ENCODE peak calls at places on chromosome 1, in nine cellular contexts. One of them, this sample, is unnamed.

GRCh38 chr1:59521456-59521855 is 224.6 kb downstream of the FGGY start:
- DNase-seq in endodermal cell: no peak
- DNase-seq in body of pancreas: no peak
- DNase-seq in psoas muscle: no peak
- DNase-seq in ovary: no peak
- DNase-seq in cardiac fibroblast: peak
- DNase-seq in fibroblast of pulmonary artery: no peak
- DNase-seq in hepatocyte: no peak
- DNase-seq in fibroblast of lung: no peak
- DNase-seq in this sample: no peak

GRCh38 chr1:8560611-8561544 is 243.0 kb downstream of the SLC45A1 start:
- DNase-seq in endodermal cell: no peak
- DNase-seq in body of pancreas: peak
- DNase-seq in psoas muscle: no peak
- DNase-seq in ovary: no peak
- DNase-seq in cardiac fibroblast: peak
- DNase-seq in fibroblast of pulmonary artery: peak
- DNase-seq in hepatocyte: peak
- DNase-seq in fibroblast of lung: peak
- DNase-seq in this sample: peak

GRCh38 chr1:31814631-31815306 is 1.1 kb downstream of the SPOCD1 start:
- DNase-seq in endodermal cell: peak
- DNase-seq in body of pancreas: no peak
- DNase-seq in psoas muscle: no peak
- DNase-seq in ovary: no peak
- DNase-seq in cardiac fibroblast: no peak
- DNase-seq in fibroblast of pulmonary artery: no peak
- DNase-seq in hepatocyte: no peak
- DNase-seq in fibroblast of lung: no peak
- DNase-seq in this sample: no peak

GRCh38 chr1:247079141-247079874 is 697 bp upstream of the ZNF670 start:
- DNase-seq in endodermal cell: peak
- DNase-seq in body of pancreas: no peak
- DNase-seq in psoas muscle: no peak
- DNase-seq in ovary: no peak
- DNase-seq in cardiac fibroblast: no peak
- DNase-seq in fibroblast of pulmonary artery: no peak
- DNase-seq in hepatocyte: peak
- DNase-seq in fibroblast of lung: no peak
- DNase-seq in this sample: no peak

GRCh38 chr1:43653339-43653738 is 3.4 kb downstream of the KDM4A start:
- DNase-seq in endodermal cell: peak
- DNase-seq in body of pancreas: no peak
- DNase-seq in psoas muscle: no peak
- DNase-seq in ovary: no peak
- DNase-seq in cardiac fibroblast: peak
- DNase-seq in fibroblast of pulmonary artery: peak
- DNase-seq in hepatocyte: peak
- DNase-seq in fibroblast of lung: peak
- DNase-seq in this sample: peak

GRCh38 chr1:13749543-13750307 is 49.7 kb downstream of the PRDM2 start:
- DNase-seq in endodermal cell: peak
- DNase-seq in body of pancreas: peak
- DNase-seq in psoas muscle: peak
- DNase-seq in ovary: peak
- DNase-seq in cardiac fibroblast: peak
- DNase-seq in fibroblast of pulmonary artery: peak
- DNase-seq in hepatocyte: peak
- DNase-seq in fibroblast of lung: peak
- DNase-seq in this sample: peak

GRCh38 chr1:68449901-68450300 is at the start of gene RPE65:
- DNase-seq in endodermal cell: no peak
- DNase-seq in body of pancreas: no peak
- DNase-seq in psoas muscle: no peak
- DNase-seq in ovary: no peak
- DNase-seq in cardiac fibroblast: peak
- DNase-seq in fibroblast of pulmonary artery: peak
- DNase-seq in hepatocyte: peak
- DNase-seq in fibroblast of lung: peak
- DNase-seq in this sample: peak

GRCh38 chr1:205907794-205908193 is 35.5 kb downstream of the SLC26A9 start:
- DNase-seq in endodermal cell: peak
- DNase-seq in body of pancreas: peak
- DNase-seq in psoas muscle: no peak
- DNase-seq in ovary: no peak
- DNase-seq in cardiac fibroblast: peak
- DNase-seq in fibroblast of pulmonary artery: peak
- DNase-seq in hepatocyte: peak
- DNase-seq in fibroblast of lung: peak
- DNase-seq in this sample: peak

GRCh38 chr1:197674286-197674685 is 101.0 kb downstream of the DENND1B start:
- DNase-seq in endodermal cell: peak
- DNase-seq in body of pancreas: no peak
- DNase-seq in psoas muscle: no peak
- DNase-seq in ovary: no peak
- DNase-seq in cardiac fibroblast: no peak
- DNase-seq in fibroblast of pulmonary artery: no peak
- DNase-seq in hepatocyte: no peak
- DNase-seq in fibroblast of lung: no peak
- DNase-seq in this sample: no peak

GRCh38 chr1:21534674-21535378 is 25.6 kb downstream of the ALPL start:
- DNase-seq in endodermal cell: peak
- DNase-seq in body of pancreas: peak
- DNase-seq in psoas muscle: no peak
- DNase-seq in ovary: peak
- DNase-seq in cardiac fibroblast: peak
- DNase-seq in fibroblast of pulmonary artery: peak
- DNase-seq in hepatocyte: peak
- DNase-seq in fibroblast of lung: peak
- DNase-seq in this sample: peak

GRCh38 chr1:20630730-20631129 is 2.5 kb upstream of the PINK1 start:
- DNase-seq in endodermal cell: no peak
- DNase-seq in body of pancreas: no peak
- DNase-seq in psoas muscle: no peak
- DNase-seq in ovary: no peak
- DNase-seq in cardiac fibroblast: no peak
- DNase-seq in fibroblast of pulmonary artery: peak
- DNase-seq in hepatocyte: no peak
- DNase-seq in fibroblast of lung: no peak
- DNase-seq in this sample: no peak

GRCh38 chr1:215887618-215888017 is 320.5 kb downstream of the KCTD3 start:
- DNase-seq in endodermal cell: no peak
- DNase-seq in body of pancreas: no peak
- DNase-seq in psoas muscle: no peak
- DNase-seq in ovary: no peak
- DNase-seq in cardiac fibroblast: no peak
- DNase-seq in fibroblast of pulmonary artery: no peak
- DNase-seq in hepatocyte: no peak
- DNase-seq in fibroblast of lung: no peak
- DNase-seq in this sample: no peak
- TF ChIP-seq CTCF in endodermal cell: no peak
- TF ChIP-seq CTCF in body of pancreas: no peak
- TF ChIP-seq CTCF in psoas muscle: no peak
- TF ChIP-seq CTCF in ovary: no peak
- TF ChIP-seq CTCF in cardiac fibroblast: no peak
- TF ChIP-seq CTCF in fibroblast of pulmonary artery: no peak
- TF ChIP-seq CTCF in hepatocyte: no peak
- TF ChIP-seq CTCF in fibroblast of lung: no peak
- TF ChIP-seq CTCF in this sample: no peak

GRCh38 chr1:156508955-156509234 is 8.3 kb upstream of the MEF2D start:
- DNase-seq in endodermal cell: no peak
- DNase-seq in body of pancreas: no peak
- DNase-seq in psoas muscle: no peak
- DNase-seq in ovary: no peak
- DNase-seq in cardiac fibroblast: no peak
- DNase-seq in fibroblast of pulmonary artery: no peak
- DNase-seq in hepatocyte: no peak
- DNase-seq in fibroblast of lung: no peak
- DNase-seq in this sample: no peak

GRCh38 chr1:156510709-156511108 is 10.1 kb upstream of the MEF2D start:
- DNase-seq in endodermal cell: no peak
- DNase-seq in body of pancreas: peak
- DNase-seq in psoas muscle: peak
- DNase-seq in ovary: peak
- DNase-seq in cardiac fibroblast: peak
- DNase-seq in fibroblast of pulmonary artery: peak
- DNase-seq in hepatocyte: no peak
- DNase-seq in fibroblast of lung: peak
- DNase-seq in this sample: peak

GRCh38 chr1:156506450-156506849 is 5.9 kb upstream of the MEF2D start:
- DNase-seq in endodermal cell: no peak
- DNase-seq in body of pancreas: no peak
- DNase-seq in psoas muscle: no peak
- DNase-seq in ovary: no peak
- DNase-seq in cardiac fibroblast: no peak
- DNase-seq in fibroblast of pulmonary artery: no peak
- DNase-seq in hepatocyte: no peak
- DNase-seq in fibroblast of lung: no peak
- DNase-seq in this sample: no peak

GRCh38 chr1:156509424-156510035 is 9.0 kb upstream of the MEF2D start:
- DNase-seq in endodermal cell: no peak
- DNase-seq in body of pancreas: no peak
- DNase-seq in psoas muscle: no peak
- DNase-seq in ovary: no peak
- DNase-seq in cardiac fibroblast: no peak
- DNase-seq in fibroblast of pulmonary artery: no peak
- DNase-seq in hepatocyte: no peak
- DNase-seq in fibroblast of lung: no peak
- DNase-seq in this sample: no peak

DNA sequence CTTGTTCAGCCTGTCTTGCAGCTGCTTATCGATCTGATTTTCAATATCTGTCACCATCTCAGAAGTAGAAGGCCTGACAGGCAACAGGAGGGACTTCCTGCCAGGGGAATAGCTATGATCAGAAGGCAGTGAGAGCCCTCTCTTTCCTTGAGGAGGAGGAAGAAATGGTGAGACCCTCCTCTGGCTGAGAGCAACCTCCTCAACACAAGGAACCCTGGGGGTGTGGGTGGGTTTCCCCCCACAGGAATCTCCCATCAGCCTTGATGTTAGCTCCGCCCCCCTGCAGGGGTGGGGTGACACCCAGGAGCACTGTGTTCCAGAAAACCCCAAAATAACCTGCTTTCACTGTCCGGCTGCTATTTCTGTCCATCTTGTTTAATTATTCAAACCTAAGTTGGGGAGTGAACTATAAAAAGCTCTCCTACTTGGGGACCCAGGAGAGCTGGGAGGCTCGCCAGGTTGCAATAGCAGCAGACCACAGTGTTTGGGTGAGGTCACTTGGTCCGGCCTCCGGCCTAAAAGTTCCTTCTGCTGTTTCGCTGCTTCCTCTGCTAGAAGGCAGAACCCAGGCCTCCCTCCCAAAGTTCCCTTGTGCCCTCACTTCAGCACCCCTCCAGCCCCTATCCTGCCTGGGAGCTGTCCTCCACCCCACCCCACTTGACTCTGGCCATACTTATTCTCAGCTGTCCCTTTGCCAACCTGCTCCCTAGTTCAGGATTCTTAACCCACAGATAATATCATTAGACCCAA is 7.8 kb upstream of the MEF2D start:
- DNase-seq in endodermal cell: no peak
- DNase-seq in body of pancreas: peak
- DNase-seq in psoas muscle: peak
- DNase-seq in ovary: peak
- DNase-seq in cardiac fibroblast: peak
- DNase-seq in fibroblast of pulmonary artery: no peak
- DNase-seq in hepatocyte: no peak
- DNase-seq in fibroblast of lung: peak
- DNase-seq in this sample: peak
- H3K4me3 ChIP-seq in endodermal cell: no peak
- H3K4me3 ChIP-seq in body of pancreas: no peak
- H3K4me3 ChIP-seq in psoas muscle: peak
- H3K4me3 ChIP-seq in ovary: no peak
- H3K4me3 ChIP-seq in cardiac fibroblast: no peak
- H3K4me3 ChIP-seq in fibroblast of pulmonary artery: no peak
- H3K4me3 ChIP-seq in hepatocyte: no peak
- H3K4me3 ChIP-seq in fibroblast of lung: no peak
- H3K4me3 ChIP-seq in this sample: no peak

GRCh38 chr1:220139966-220140365 is 46.0 kb downstream of the IARS2 start:
- DNase-seq in endodermal cell: no peak
- DNase-seq in body of pancreas: no peak
- DNase-seq in psoas muscle: no peak
- DNase-seq in ovary: no peak
- DNase-seq in cardiac fibroblast: peak
- DNase-seq in fibroblast of pulmonary artery: no peak
- DNase-seq in hepatocyte: no peak
- DNase-seq in fibroblast of lung: no peak
- DNase-seq in this sample: no peak

GRCh38 chr1:220149742-220150141 is 55.8 kb downstream of the IARS2 start:
- DNase-seq in endodermal cell: no peak
- DNase-seq in body of pancreas: no peak
- DNase-seq in psoas muscle: no peak
- DNase-seq in ovary: no peak
- DNase-seq in cardiac fibroblast: no peak
- DNase-seq in fibroblast of pulmonary artery: no peak
- DNase-seq in hepatocyte: no peak
- DNase-seq in fibroblast of lung: no peak
- DNase-seq in this sample: no peak

GRCh38 chr1:220144051-220144450 is 50.1 kb downstream of the IARS2 start:
- DNase-seq in endodermal cell: no peak
- DNase-seq in body of pancreas: no peak
- DNase-seq in psoas muscle: no peak
- DNase-seq in ovary: no peak
- DNase-seq in cardiac fibroblast: no peak
- DNase-seq in fibroblast of pulmonary artery: no peak
- DNase-seq in hepatocyte: no peak
- DNase-seq in fibroblast of lung: no peak
- DNase-seq in this sample: no peak
- TF ChIP-seq CTCF in endodermal cell: no peak
- TF ChIP-seq CTCF in body of pancreas: no peak
- TF ChIP-seq CTCF in psoas muscle: no peak
- TF ChIP-seq CTCF in ovary: no peak
- TF ChIP-seq CTCF in cardiac fibroblast: no peak
- TF ChIP-seq CTCF in fibroblast of pulmonary artery: no peak
- TF ChIP-seq CTCF in hepatocyte: no peak
- TF ChIP-seq CTCF in fibroblast of lung: no peak
- TF ChIP-seq CTCF in this sample: no peak

DNA sequence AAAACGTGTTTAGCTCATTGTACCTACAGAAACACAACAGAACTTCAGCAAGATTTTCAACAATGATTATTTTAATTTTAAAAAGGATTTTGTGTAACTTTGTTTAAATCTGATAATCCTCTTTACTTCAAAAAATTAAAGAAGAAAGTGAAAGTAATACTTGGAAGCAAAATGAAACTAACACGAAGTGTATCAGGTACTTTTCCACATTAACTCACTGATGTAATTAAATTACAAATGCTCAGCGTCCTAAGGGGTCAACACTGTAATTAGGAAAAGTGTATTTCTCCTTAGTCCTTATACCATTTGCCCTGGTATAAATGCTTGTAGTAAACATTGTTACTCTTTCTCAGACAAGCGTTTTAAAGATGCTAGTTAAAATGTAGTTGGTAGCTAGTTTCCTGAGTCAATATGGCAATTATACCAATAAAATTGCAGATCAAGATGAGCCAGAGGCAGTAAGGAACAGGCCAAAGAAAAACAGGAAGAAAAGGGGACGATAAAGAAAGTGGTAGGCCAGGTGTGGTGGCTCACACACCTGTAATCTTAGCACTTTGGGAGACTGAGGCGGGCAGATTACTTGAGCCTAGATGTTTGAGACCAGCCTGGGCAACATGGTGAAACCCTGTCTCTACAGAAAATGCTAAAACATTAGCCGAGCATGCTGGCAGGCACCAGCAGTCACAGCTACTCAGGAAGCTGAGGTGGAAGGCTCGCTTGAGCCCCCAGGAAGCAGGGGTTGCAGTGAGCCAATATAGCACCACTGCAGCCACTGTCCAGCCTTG is 553.0 kb downstream of the SMYD3 start:
- DNase-seq in endodermal cell: no peak
- DNase-seq in body of pancreas: no peak
- DNase-seq in psoas muscle: no peak
- DNase-seq in ovary: no peak
- DNase-seq in cardiac fibroblast: peak
- DNase-seq in fibroblast of pulmonary artery: no peak
- DNase-seq in hepatocyte: no peak
- DNase-seq in fibroblast of lung: no peak
- DNase-seq in this sample: peak
- H3K4me3 ChIP-seq in endodermal cell: no peak
- H3K4me3 ChIP-seq in body of pancreas: no peak
- H3K4me3 ChIP-seq in psoas muscle: peak
- H3K4me3 ChIP-seq in ovary: peak
- H3K4me3 ChIP-seq in cardiac fibroblast: no peak
- H3K4me3 ChIP-seq in fibroblast of pulmonary artery: peak
- H3K4me3 ChIP-seq in hepatocyte: no peak
- H3K4me3 ChIP-seq in fibroblast of lung: peak
- H3K4me3 ChIP-seq in this sample: peak